ENCODE peak calls at places on chromosomes 6 and 20, in seven cellular contexts. Y is dermis blood vessel endothelial cell, U is adrenal gland, B is anterior cingulate cortex, N is AML-193, X is T-cell, D is M059J. I is an unnamed sample.

GRCh38 chr6:45946352-45946751 is 69.3 kb downstream of the CLIC5 start:
- DNase-seq in D (peak), U (peak), B (no peak), X (no peak), N (no peak), Y (no peak), I (no peak)

GRCh38 chr6:82270791-82271392 is 23.3 kb upstream of the IBTK start:
- DNase-seq in B (no peak), Y (peak), D (peak), X (no peak), U (no peak), N (peak), I (no peak)

GRCh38 chr6:126033696-126034095 is 47.4 kb downstream of the TRMT11 start:
- DNase-seq in N (peak), B (peak), U (peak), D (peak), Y (peak), X (no peak), I (no peak)

GRCh38 chr6:145247677-145248419 is 487.5 kb downstream of the EPM2A start:
- DNase-seq in X (no peak), N (peak), B (no peak), Y (peak), U (no peak), D (peak), I (no peak)

GRCh38 chr6:47135772-47136171 is 93.6 kb upstream of the ADGRF1 start:
- DNase-seq in B (no peak), Y (peak), U (no peak), N (peak), X (no peak), D (peak), I (no peak)

GRCh38 chr20:37801921-37802320 is 101.0 kb upstream of the VSTM2L start:
- DNase-seq in B (no peak), N (no peak), D (no peak), X (no peak), U (no peak), Y (peak), I (no peak)

GRCh38 chr20:58634121-58634817 is 16.8 kb upstream of the STX16 start:
- DNase-seq in N (no peak), D (no peak), X (peak), B (no peak), Y (no peak), U (no peak), I (no peak)

GRCh38 chr20:11791316-11792228 is 126.1 kb upstream of the BTBD3 start:
- DNase-seq in X (no peak), D (peak), B (no peak), N (no peak), U (no peak), Y (no peak), I (no peak)

GRCh38 chr6:100731411-100731810 is 149.7 kb downstream of the ASCC3 start:
- DNase-seq in B (no peak), D (no peak), U (no peak), Y (no peak), N (no peak), X (no peak), I (no peak)

GRCh38 chr6:53042112-53042511 is 23.1 kb upstream of the FBXO9 start:
- DNase-seq in D (peak), U (no peak), N (no peak), X (no peak), Y (peak), B (no peak), I (no peak)

GRCh38 chr6:21533678-21534077 is 59.9 kb upstream of the SOX4 start:
- DNase-seq in N (no peak), U (no peak), D (peak), X (no peak), Y (no peak), B (no peak), I (no peak)

GRCh38 chr6:155177369-155177961 is 86.3 kb upstream of the CLDN20 start:
- DNase-seq in Y (peak), D (peak), U (peak), B (no peak), N (peak), X (no peak), I (no peak)

GRCh38 chr6:170405311-170405975 is 98.9 kb downstream of the FAM120B start:
- DNase-seq in B (no peak), Y (peak), X (no peak), U (no peak), N (no peak), D (peak), I (no peak)

GRCh38 chr6:3139090-3139903 is 18.0 kb downstream of the TUBB2A start:
- DNase-seq in Y (peak), N (peak), B (no peak), D (peak), U (peak), X (no peak), I (no peak)

GRCh38 chr6:35359744-35360348 is 17.5 kb downstream of the PPARD start:
- DNase-seq in U (peak), X (no peak), D (peak), B (peak), Y (no peak), N (no peak), I (no peak)